ENCODE peak calls at places on chromosome 14, in five cellular contexts. H is pancreas, W is aorta, I is H7, A is neuronal stem cell. B is an unnamed sample.

GRCh38 chr14:27148143-27148542 is 550.3 kb upstream of the NOVA1 start:
- DNase-seq in H (no peak), W (no peak), I (no peak), A (no peak), B (no peak)

GRCh38 chr14:92652413-92653151 is 95.8 kb downstream of the LGMN start:
- DNase-seq in H (no peak), W (no peak), I (no peak), A (no peak), B (no peak)

GRCh38 chr14:97120204-97121120 is 323.3 kb downstream of the VRK1 start:
- DNase-seq in H (no peak), W (no peak), I (no peak), A (no peak), B (no peak)

GRCh38 chr14:85296466-85297210 is 233.3 kb upstream of the FLRT2 start:
- DNase-seq in H (no peak), W (no peak), I (no peak), A (no peak), B (no peak)

GRCh38 chr14:22814945-22815713 is at the start of gene SLC7A7:
- DNase-seq in H (no peak), W (no peak), I (peak; percentile 45), A (no peak), B (no peak)

GRCh38 chr14:95456281-95456680 is 60.2 kb downstream of the SYNE3 start:
- DNase-seq in H (no peak), W (no peak), I (no peak), A (no peak), B (no peak)

GRCh38 chr14:22713631-22713950 is 52.9 kb upstream of the OXA1L start:
- DNase-seq in H (no peak), W (no peak), I (no peak), A (no peak), B (no peak)

GRCh38 chr14:77024171-77024627 is 4.3 kb downstream of the IRF2BPL start:
- DNase-seq in H (no peak), W (no peak), I (peak; percentile 91), A (no peak), B (no peak)

GRCh38 chr14:70714055-70714550 is 72.4 kb downstream of the TTC9 start:
- DNase-seq in H (no peak), W (no peak), I (no peak), A (peak; percentile 77), B (no peak)

GRCh38 chr14:30588873-30589272 is 29.9 kb downstream of the G2E3 start:
- DNase-seq in H (no peak), W (no peak), I (no peak), A (no peak), B (no peak)
- H3K36me3 ChIP-seq in H (no peaks in the 10 kb centered on the region), W (peaks cover 3% of the 10 kb centered on the region), I (peaks cover 9% of the 10 kb centered on the region), A (peaks cover 88% of the 10 kb centered on the region), B (peaks cover 2% of the 10 kb centered on the region)

GRCh38 chr14:60116181-60116580 is 24.5 kb downstream of the PCNX4 start:
- DNase-seq in H (no peak), W (no peak), I (no peak), A (no peak), B (no peak)
- H3K36me3 ChIP-seq in H (no peaks in the 10 kb centered on the region), W (peaks cover 4% of the 10 kb centered on the region), I (peaks cover 7% of the 10 kb centered on the region), A (peaks cover 80% of the 10 kb centered on the region), B (peaks cover 63% of the 10 kb centered on the region)

GRCh38 chr14:91283666-91284065 is 39.2 kb upstream of the GPR68 start:
- DNase-seq in H (no peak), W (no peak), I (no peak), A (no peak), B (no peak)

GRCh38 chr14:91286530-91286937 is 42.0 kb upstream of the GPR68 start:
- DNase-seq in H (peak; percentile 60), W (peak; percentile 78), I (peak; percentile 94), A (peak; percentile 80), B (peak; percentile 77)

GRCh38 chr14:91284791-91285548 is 40.5 kb upstream of the GPR68 start:
- DNase-seq in H (no peak), W (no peak), I (no peak), A (no peak), B (no peak)

GRCh38 chr14:91282954-91283645 is 38.6 kb upstream of the GPR68 start:
- DNase-seq in H (no peak), W (no peak), I (no peak), A (no peak), B (no peak)

GRCh38 chr14:91284146-91284790 is 39.8 kb upstream of the GPR68 start:
- DNase-seq in H (no peak), W (no peak), I (no peak), A (no peak), B (no peak)
- H3K36me3 ChIP-seq in H (no peaks in the 10 kb centered on the region), W (no peaks in the 10 kb centered on the region), I (peaks cover 9% of the 10 kb centered on the region), A (peaks cover 96% of the 10 kb centered on the region), B (no peaks in the 10 kb centered on the region)

GRCh38 chr14:68403191-68403781 is 389.6 kb downstream of the ZFP36L1 start:
- DNase-seq in H (no peak), W (no peak), I (no peak), A (no peak), B (no peak)

GRCh38 chr14:68402525-68403101 is 390.3 kb downstream of the ZFP36L1 start:
- DNase-seq in H (no peak), W (no peak), I (no peak), A (no peak), B (no peak)

GRCh38 chr14:68399971-68400370 is 392.9 kb downstream of the ZFP36L1 start:
- DNase-seq in H (no peak), W (no peak), I (no peak), A (no peak), B (no peak)

GRCh38 chr14:68401855-68402254 is 391.0 kb downstream of the ZFP36L1 start:
- DNase-seq in H (no peak), W (no peak), I (no peak), A (no peak), B (no peak)

GRCh38 chr14:68401320-68401719 is 391.5 kb downstream of the ZFP36L1 start:
- DNase-seq in H (no peak), W (no peak), I (no peak), A (no peak), B (no peak)
- H3K36me3 ChIP-seq in H (no peaks in the 10 kb centered on the region), W (no peaks in the 10 kb centered on the region), I (no peaks in the 10 kb centered on the region), A (no peaks in the 10 kb centered on the region), B (no peaks in the 10 kb centered on the region)

GRCh38 chr14:81206115-81206514 is 14.6 kb downstream of the GTF2A1 start:
- DNase-seq in H (no peak), W (no peak), I (no peak), A (no peak), B (no peak)
- H3K36me3 ChIP-seq in H (no peaks in the 10 kb centered on the region), W (peaks cover 2% of the 10 kb centered on the region), I (peaks cover 14% of the 10 kb centered on the region), A (peaks cover 99% of the 10 kb centered on the region), B (peaks cover 3% of the 10 kb centered on the region)

GRCh38 chr14:105389976-105390848 is 8.1 kb upstream of the TEX22 start:
- DNase-seq in H (peak; percentile 14), W (peak; percentile 74), I (no peak), A (no peak), B (peak; percentile 49)
- H3K36me3 ChIP-seq in H (no peaks in the 10 kb centered on the region), W (no peaks in the 10 kb centered on the region), I (no peaks in the 10 kb centered on the region), A (peaks cover 40% of the 10 kb centered on the region), B (peaks cover 36% of the 10 kb centered on the region)

GRCh38 chr14:65065719-65066118 is 36.6 kb downstream of the MAX start:
- DNase-seq in H (no peak), W (no peak), I (no peak), A (no peak), B (no peak)

GRCh38 chr14:65057704-65058103 is 44.6 kb downstream of the MAX start:
- DNase-seq in H (no peak), W (no peak), I (no peak), A (no peak), B (no peak)

GRCh38 chr14:65062096-65063075 is 39.9 kb downstream of the MAX start:
- DNase-seq in H (no peak), W (no peak), I (no peak), A (no peak), B (no peak)
- H3K36me3 ChIP-seq in H (no peaks in the 10 kb centered on the region), W (peaks cover 7% of the 10 kb centered on the region), I (peaks cover 14% of the 10 kb centered on the region), A (peaks cover 61% of the 10 kb centered on the region), B (peaks cover 8% of the 10 kb centered on the region)

GRCh38 chr14:81511110-81511900 is 22.3 kb downstream of the SEL1L start:
- DNase-seq in H (no peak), W (no peak), I (no peak), A (no peak), B (no peak)

GRCh38 chr14:81504864-81505263 is 28.8 kb downstream of the SEL1L start:
- DNase-seq in H (no peak), W (no peak), I (no peak), A (no peak), B (no peak)

GRCh38 chr14:81509321-81509720 is 24.3 kb downstream of the SEL1L start:
- DNase-seq in H (no peak), W (no peak), I (no peak), A (no peak), B (no peak)

GRCh38 chr14:81506512-81506911 is 27.1 kb downstream of the SEL1L start:
- DNase-seq in H (no peak), W (no peak), I (no peak), A (no peak), B (no peak)

GRCh38 chr14:81509838-81510452 is 23.7 kb downstream of the SEL1L start:
- DNase-seq in H (no peak), W (no peak), I (no peak), A (no peak), B (no peak)
- H3K36me3 ChIP-seq in H (no peaks in the 10 kb centered on the region), W (no peaks in the 10 kb centered on the region), I (no peaks in the 10 kb centered on the region), A (peaks cover 27% of the 10 kb centered on the region), B (peaks cover 6% of the 10 kb centered on the region)

GRCh38 chr14:59347915-59348314 is 117.3 kb downstream of the GPR135 start:
- DNase-seq in H (no peak), W (no peak), I (no peak), A (no peak), B (no peak)

GRCh38 chr14:59346796-59347510 is 118.2 kb downstream of the GPR135 start:
- DNase-seq in H (no peak), W (no peak), I (no peak), A (no peak), B (no peak)

GRCh38 chr14:59346329-59346728 is 118.9 kb downstream of the GPR135 start:
- DNase-seq in H (no peak), W (no peak), I (no peak), A (no peak), B (no peak)

GRCh38 chr14:59349154-59349772 is 115.9 kb downstream of the GPR135 start:
- DNase-seq in H (no peak), W (no peak), I (no peak), A (no peak), B (no peak)

DNA sequence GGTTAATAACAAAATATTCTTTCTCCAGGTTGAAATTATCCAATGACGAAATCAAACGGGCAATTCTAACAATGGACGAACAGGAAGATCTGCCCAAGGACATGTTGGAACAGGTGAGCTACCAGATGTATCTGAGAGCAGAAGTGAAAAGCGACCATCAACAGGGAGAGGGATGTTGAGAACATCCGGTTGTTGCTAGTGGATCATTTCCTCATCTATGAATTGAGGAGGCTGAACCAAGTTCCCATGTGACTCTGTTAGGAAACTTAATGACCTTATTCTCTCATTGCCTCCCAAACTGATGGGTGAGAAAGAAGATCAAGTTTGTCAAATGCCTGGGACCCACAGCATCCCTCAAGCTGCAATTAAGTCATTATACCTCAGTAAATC is 117.7 kb downstream of the GPR135 start:
- DNase-seq in H (no peak), W (no peak), I (no peak), A (no peak), B (no peak)
- H3K36me3 ChIP-seq in H (no peaks in the 10 kb centered on the region), W (no peaks in the 10 kb centered on the region), I (no peaks in the 10 kb centered on the region), A (peaks cover 65% of the 10 kb centered on the region), B (peaks cover 22% of the 10 kb centered on the region)